ENCODE peak calls at places on chromosome 5, in four cellular contexts. F, V, W and C are unnamed samples.

GRCh38 chr5:34756781-34757624 is 82.0 kb upstream of the TTC23L start:
- DNase-seq in F (no peak), V (no peak), W (no peak), C (no peak)

GRCh38 chr5:127925916-127926315 is 157.7 kb upstream of the SLC12A2 start:
- DNase-seq in F (peak), V (no peak), W (peak), C (peak)

GRCh38 chr5:78345485-78345884 is 14.9 kb upstream of the SCAMP1 start:
- DNase-seq in F (no peak), V (no peak), W (no peak), C (no peak)

GRCh38 chr5:81344736-81345135 is 43.3 kb downstream of the ZCCHC9 start:
- DNase-seq in F (no peak), V (no peak), W (no peak), C (no peak)

GRCh38 chr5:134543820-134544692 is 18.6 kb downstream of the JADE2 start:
- DNase-seq in F (no peak), V (no peak), W (no peak), C (no peak)

GRCh38 chr5:73205309-73205708 is 32.3 kb downstream of the TMEM174 start:
- DNase-seq in F (no peak), V (no peak), W (no peak), C (no peak)

GRCh38 chr5:5404376-5404775 is 18.1 kb upstream of the ICE1 start:
- DNase-seq in F (no peak), V (no peak), W (no peak), C (no peak)

GRCh38 chr5:179259731-179260323 is 85.4 kb downstream of the ADAMTS2 start:
- DNase-seq in F (no peak), V (peak), W (no peak), C (peak)

GRCh38 chr5:83227611-83228010 is 150.3 kb downstream of the XRCC4 start:
- DNase-seq in F (no peak), V (no peak), W (no peak), C (no peak)

GRCh38 chr5:56588636-56589485 is 226.5 kb upstream of the MAP3K1 start:
- DNase-seq in F (no peak), V (peak), W (no peak), C (peak)

GRCh38 chr5:149235841-149236240 is 35.8 kb upstream of the AFAP1L1 start:
- DNase-seq in F (no peak), V (no peak), W (no peak), C (no peak)

GRCh38 chr5:86675311-86675710 is 57.6 kb downstream of the COX7C start:
- DNase-seq in F (no peak), V (no peak), W (no peak), C (no peak)

GRCh38 chr5:68476854-68477253 is 261.3 kb downstream of the PIK3R1 start:
- DNase-seq in F (no peak), V (no peak), W (no peak), C (no peak)

GRCh38 chr5:35857004-35857345 is 284 bp downstream of the IL7R start:
- DNase-seq in F (no peak), V (no peak), W (no peak), C (no peak)

GRCh38 chr5:57488308-57488955 is 5.8 kb upstream of the ACTBL2 start:
- DNase-seq in F (no peak), V (no peak), W (no peak), C (no peak)

GRCh38 chr5:149400304-149400703 is 21.2 kb upstream of the IL17B start:
- DNase-seq in F (no peak), V (peak), W (no peak), C (no peak)

GRCh38 chr5:50711280-50711679 is 44.8 kb downstream of the PARP8 start:
- DNase-seq in F (no peak), V (no peak), W (no peak), C (no peak)

GRCh38 chr5:171418316-171418981 is 998 bp upstream of the FGF18 start:
- DNase-seq in F (peak), V (peak), W (peak), C (peak)

GRCh38 chr5:150636391-150637244 is 3.8 kb upstream of the SYNPO start:
- DNase-seq in F (no peak), V (peak), W (no peak), C (no peak)

GRCh38 chr5:1543398-1544293 is 19.9 kb upstream of the LPCAT1 start:
- DNase-seq in F (peak), V (peak), W (no peak), C (no peak)

GRCh38 chr5:154038241-154038603 is 488 bp downstream of the FAM114A2 start:
- DNase-seq in F (no peak), V (no peak), W (peak), C (peak)

GRCh38 chr5:53424691-53425597 is 55.5 kb upstream of the FST start:
- DNase-seq in F (no peak), V (no peak), W (no peak), C (no peak)

GRCh38 chr5:115333164-115333563 is 36.7 kb upstream of the CCDC112 start:
- DNase-seq in F (no peak), V (no peak), W (no peak), C (no peak)

GRCh38 chr5:67983251-67983941 is 232.2 kb upstream of the PIK3R1 start:
- DNase-seq in F (no peak), V (no peak), W (peak), C (no peak)

GRCh38 chr5:151671979-151672378 is 14.7 kb downstream of the SPARC start:
- DNase-seq in F (peak), V (no peak), W (no peak), C (peak)

GRCh38 chr5:83711982-83712601 is 8.6 kb downstream of the HAPLN1 start:
- DNase-seq in F (no peak), V (no peak), W (no peak), C (no peak)

GRCh38 chr5:149700347-149700746 is 29.8 kb upstream of the PPARGC1B start:
- DNase-seq in F (no peak), V (no peak), W (no peak), C (no peak)

GRCh38 chr5:55577353-55578060 is 42.7 kb upstream of the PLPP1 start:
- DNase-seq in F (peak), V (peak), W (no peak), C (no peak)

GRCh38 chr5:179825655-179826182 is 5.0 kb downstream of the SQSTM1 start:
- DNase-seq in F (no peak), V (peak), W (no peak), C (no peak)

GRCh38 chr5:122751293-122751753 is 23.6 kb upstream of the SNX2 start:
- DNase-seq in F (peak), V (no peak), W (no peak), C (no peak)

GRCh38 chr5:74212336-74212735 is 428.2 kb downstream of the ENC1 start:
- DNase-seq in F (no peak), V (no peak), W (peak), C (no peak)

GRCh38 chr5:4879693-4880303 is 260.3 kb upstream of the ADAMTS16 start:
- DNase-seq in F (peak), V (peak), W (peak), C (no peak)

GRCh38 chr5:172569862-172570558 is 71.1 kb upstream of the NEURL1B start:
- DNase-seq in F (no peak), V (no peak), W (no peak), C (no peak)

GRCh38 chr5:84487963-84488362 is 103.3 kb upstream of the EDIL3 start:
- DNase-seq in F (no peak), V (no peak), W (no peak), C (no peak)

GRCh38 chr5:1908931-1909330 is 26.2 kb upstream of the IRX4 start:
- DNase-seq in F (no peak), V (peak), W (no peak), C (no peak)

GRCh38 chr5:141343242-141343952 is at the start of gene PCDHGA3:
- DNase-seq in F (no peak), V (no peak), W (no peak), C (no peak)
- H3K4me3 ChIP-seq in F (peak), V (no peak), W (no peak), C (no peak)

GRCh38 chr5:139650689-139651501 is 2.7 kb downstream of the CXXC5 start:
- DNase-seq in F (no peak), V (peak), W (no peak), C (peak)
- TF ChIP-seq POLR2AphosphoS5 in F (no peak), V (peak), W (no peak), C (peak)

DNA sequence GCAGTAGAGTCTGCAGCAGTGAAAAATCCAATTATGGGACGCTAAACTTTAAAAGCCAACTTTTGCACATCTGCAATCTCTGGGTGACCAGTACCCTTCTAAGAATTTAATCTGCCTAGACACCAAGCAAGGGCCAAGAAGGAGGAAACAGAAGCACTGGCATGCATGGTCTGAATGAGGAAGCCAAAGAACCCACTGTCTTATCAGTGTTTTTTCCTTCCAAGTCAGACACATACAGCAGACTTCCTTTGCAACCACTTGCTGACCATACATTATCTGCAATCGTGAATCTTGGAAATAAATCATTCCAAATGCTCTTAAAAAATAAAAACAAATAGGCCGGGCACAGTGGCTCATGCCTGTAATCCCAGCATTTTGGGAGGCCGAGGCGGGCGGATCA is 65.9 kb downstream of the DEPDC1B start:
- DNase-seq in F (no peak), V (no peak), W (no peak), C (no peak)
- H3K4me3 ChIP-seq in F (no peak), V (no peak), W (no peak), C (no peak)

DNA sequence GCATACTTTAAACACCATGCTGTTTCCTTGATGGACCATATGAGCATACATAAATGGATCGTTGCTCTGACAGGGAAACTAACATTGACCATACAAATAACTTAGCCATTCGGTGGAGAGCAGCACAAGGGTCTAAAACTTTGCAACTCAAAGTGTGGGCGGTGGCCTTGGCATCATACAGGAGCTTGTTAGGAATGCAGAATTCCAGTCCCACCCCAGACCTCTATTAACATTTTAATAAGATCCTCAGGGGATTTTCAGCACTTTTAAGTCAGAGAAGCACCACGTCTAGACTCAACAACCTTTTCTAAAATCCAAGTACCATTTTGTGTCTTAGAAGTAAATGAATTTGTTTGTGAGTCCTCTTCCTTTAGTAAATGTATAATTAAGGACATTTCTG is 260.9 kb downstream of the EBF1 start:
- DNase-seq in F (no peak), V (no peak), W (no peak), C (no peak)
- TF ChIP-seq POLR2AphosphoS5 in F (no peak), V (no peak), W (no peak), C (no peak)